ENCODE peak calls at places on chromosomes 7 and 10, in six cellular contexts. P, J, N, R, G and Q are unnamed samples.

GRCh38 chr10:114526497-114527238 is 122.4 kb upstream of the AFAP1L2 start:
- DNase-seq in J (peak), G (no peak), R (peak), N (peak), P (peak), Q (peak)

GRCh38 chr10:43353495-43354324 is 17.7 kb upstream of the FXYD4 start:
- DNase-seq in J (no peak), N (no peak), G (no peak), P (no peak), R (no peak), Q (no peak)

GRCh38 chr10:63681965-63682704 is 160.9 kb downstream of the REEP3 start:
- DNase-seq in J (no peak), N (no peak), P (no peak), R (no peak), G (peak), Q (no peak)

GRCh38 chr10:58064714-58065528 is 202.8 kb downstream of the IPMK start:
- DNase-seq in R (peak), P (no peak), J (no peak), G (peak), N (peak), Q (peak)

GRCh38 chr7:102840404-102840803 is 72.4 kb upstream of the LRRC17 start:
- DNase-seq in R (no peak), N (no peak), J (no peak), G (no peak), P (no peak), Q (no peak)

GRCh38 chr10:33799281-33799943 is 464.9 kb upstream of the NRP1 start:
- DNase-seq in G (peak), J (peak), N (no peak), R (no peak), P (no peak), Q (no peak)

GRCh38 chr10:65670087-65670486 is 1255.7 kb upstream of the LRRTM3 start:
- DNase-seq in G (peak), N (no peak), P (no peak), J (no peak), R (no peak), Q (no peak)

GRCh38 chr10:33038672-33039071 is 80.6 kb upstream of the ITGB1 start:
- DNase-seq in P (no peak), G (no peak), N (no peak), J (no peak), R (no peak), Q (no peak)

GRCh38 chr7:51589111-51589510 is 272.5 kb upstream of the COBL start:
- DNase-seq in N (no peak), G (no peak), P (no peak), R (no peak), J (no peak), Q (no peak)

GRCh38 chr7:130490287-130490686 is 1.6 kb upstream of the MEST start:
- DNase-seq in P (no peak), N (no peak), J (no peak), G (no peak), R (no peak), Q (no peak)

GRCh38 chr10:33129181-33129928 is 171.3 kb upstream of the ITGB1 start:
- DNase-seq in J (no peak), N (no peak), R (no peak), G (peak), P (no peak), Q (no peak)

GRCh38 chr7:949021-949934 is 5.2 kb downstream of the ADAP1 start:
- DNase-seq in N (no peak), P (no peak), R (no peak), G (no peak), J (peak), Q (no peak)

GRCh38 chr10:77290528-77291155 is 347.0 kb downstream of the KCNMA1 start:
- DNase-seq in N (no peak), R (no peak), G (peak), J (no peak), P (no peak), Q (no peak)

GRCh38 chr10:132383751-132384181 is 13.2 kb upstream of the PWWP2B start:
- DNase-seq in P (no peak), G (no peak), N (no peak), R (no peak), J (no peak), Q (no peak)

GRCh38 chr10:13769926-13770325 is 183.2 kb downstream of the PRPF18 start:
- DNase-seq in R (peak), J (no peak), P (no peak), N (peak), G (no peak), Q (no peak)

GRCh38 chr7:130420943-130421578 is 19.8 kb downstream of the CEP41 start:
- DNase-seq in P (no peak), J (no peak), G (no peak), N (no peak), R (no peak), Q (no peak)

GRCh38 chr10:75042292-75042974 is 69.0 kb upstream of the SAMD8 start:
- DNase-seq in N (no peak), R (no peak), J (no peak), P (no peak), G (peak), Q (no peak)

GRCh38 chr10:42941245-42941644 is 135.6 kb upstream of the RET start:
- DNase-seq in P (no peak), G (no peak), R (no peak), N (no peak), J (no peak), Q (no peak)